ENCODE peak calls at places on chromosomes 7 and 10, in four cellular contexts. H, B, W and Z are unnamed samples.

GRCh38 chr10:129740532-129741279 is 223.4 kb downstream of the EBF3 start:
- DNase-seq in H (peak; percentile 41), B (no peak), W (peak; percentile 16), Z (no peak)

GRCh38 chr7:132123763-132124162 is 452.5 kb downstream of the PLXNA4 start:
- DNase-seq in H (no peak), B (no peak), W (peak; percentile 25), Z (no peak)

GRCh38 chr7:5997210-5997808 is 11.5 kb downstream of the PMS2 start:
- DNase-seq in H (no peak), B (peak; percentile 69), W (peak; percentile 53), Z (peak; percentile 79)

GRCh38 chr10:110871236-110872084 is at the start of gene PDCD4:
- DNase-seq in H (peak; percentile 100), B (peak; percentile 96), W (peak; percentile 99), Z (peak; percentile 97)

GRCh38 chr7:69820479-69821192 is 222.4 kb downstream of the AUTS2 start:
- DNase-seq in H (no peak), B (no peak), W (no peak), Z (no peak)

GRCh38 chr7:77710067-77710466 is 13.8 kb downstream of the RSBN1L start:
- DNase-seq in H (no peak), B (no peak), W (no peak), Z (no peak)

GRCh38 chr7:43296306-43296705 is 183.9 kb downstream of the HECW1 start:
- DNase-seq in H (no peak), B (peak; percentile 53), W (peak; percentile 65), Z (no peak)

GRCh38 chr10:30988831-30989458 is 42.7 kb downstream of the ZNF438 start:
- DNase-seq in H (no peak), B (peak; percentile 57), W (no peak), Z (no peak)

GRCh38 chr7:28083159-28083997 is 97.2 kb downstream of the JAZF1 start:
- DNase-seq in H (no peak), B (peak; percentile 43), W (no peak), Z (peak; percentile 58)

GRCh38 chr10:28214185-28214584 is 88.7 kb downstream of the MPP7 start:
- DNase-seq in H (no peak), B (no peak), W (no peak), Z (no peak)

GRCh38 chr7:131525820-131526219 is 30.6 kb downstream of the PODXL start:
- DNase-seq in H (no peak), B (peak; percentile 39), W (no peak), Z (no peak)

GRCh38 chr7:154928136-154929005 is 74.6 kb downstream of the PAXIP1 start:
- DNase-seq in H (no peak), B (peak; percentile 93), W (peak; percentile 91), Z (peak; percentile 100)

GRCh38 chr10:118041316-118041715 is 5.4 kb downstream of the RAB11FIP2 start:
- DNase-seq in H (no peak), B (peak; percentile 76), W (no peak), Z (no peak)

GRCh38 chr7:37494940-37495339 is 46.3 kb upstream of the ELMO1 start:
- DNase-seq in H (no peak), B (no peak), W (peak; percentile 49), Z (peak; percentile 80)

GRCh38 chr7:69078997-69079769 is 519.1 kb upstream of the AUTS2 start:
- DNase-seq in H (no peak), B (no peak), W (no peak), Z (peak; percentile 90)

GRCh38 chr7:156554488-156554887 is 86.1 kb upstream of the RNF32 start:
- DNase-seq in H (no peak), B (no peak), W (no peak), Z (no peak)

GRCh38 chr10:88226891-88227290 is 356.2 kb downstream of the RNLS start:
- DNase-seq in H (no peak), B (no peak), W (no peak), Z (no peak)

GRCh38 chr10:116211682-116212081 is 61.3 kb downstream of the GFRA1 start:
- DNase-seq in H (no peak), B (peak; percentile 91), W (no peak), Z (no peak)

GRCh38 chr10:6406220-6407033 is 173.6 kb downstream of the PRKCQ start:
- DNase-seq in H (no peak), B (peak; percentile 37), W (no peak), Z (peak; percentile 7)

GRCh38 chr7:3194501-3195141 is 106.4 kb upstream of the SDK1 start:
- DNase-seq in H (peak; percentile 67), B (peak; percentile 89), W (peak; percentile 92), Z (no peak)

GRCh38 chr7:85535974-85536729 is 349.3 kb upstream of the SEMA3D start:
- DNase-seq in H (no peak), B (peak; percentile 33), W (no peak), Z (no peak)

GRCh38 chr7:24227603-24228359 is 56.2 kb upstream of the NPY start:
- DNase-seq in H (no peak), B (no peak), W (peak; percentile 11), Z (no peak)

GRCh38 chr7:7972927-7973594 is 4.5 kb downstream of the GLCCI1 start:
- DNase-seq in H (no peak), B (no peak), W (no peak), Z (no peak)

GRCh38 chr10:79491171-79491835 is 21.0 kb upstream of the EIF5AL1 start:
- DNase-seq in H (no peak), B (no peak), W (peak; percentile 53), Z (peak; percentile 35)

GRCh38 chr7:120738816-120739215 is 119.1 kb downstream of the TSPAN12 start:
- DNase-seq in H (no peak), B (no peak), W (peak; percentile 28), Z (no peak)

GRCh38 chr10:16905304-16905703 is 88.1 kb upstream of the RSU1 start:
- DNase-seq in H (no peak), B (no peak), W (no peak), Z (no peak)

GRCh38 chr10:78770167-78771090 is 298.3 kb upstream of the ZMIZ1 start:
- DNase-seq in H (no peak), B (no peak), W (peak; percentile 57), Z (no peak)

GRCh38 chr10:92419740-92420553 is 129.0 kb downstream of the MARCHF5 start:
- DNase-seq in H (peak; percentile 66), B (peak; percentile 31), W (peak; percentile 67), Z (peak; percentile 21)

GRCh38 chr10:88651131-88651541 is 13.1 kb upstream of the LIPF start:
- DNase-seq in H (no peak), B (peak; percentile 94), W (no peak), Z (peak; percentile 30)

GRCh38 chr10:114719311-114719710 is 61.2 kb upstream of the ABLIM1 start:
- DNase-seq in H (no peak), B (no peak), W (no peak), Z (no peak)

GRCh38 chr7:46791180-46791579 is 790.7 kb downstream of the TNS3 start:
- DNase-seq in H (no peak), B (no peak), W (peak; percentile 20), Z (no peak)

GRCh38 chr7:100567045-100567730 is 6.5 kb downstream of the SAP25 start:
- DNase-seq in H (no peak), B (no peak), W (no peak), Z (no peak)

GRCh38 chr7:138981332-138982203 is at the start of gene KIAA1549:
- DNase-seq in H (peak; percentile 83), B (peak; percentile 64), W (peak; percentile 78), Z (peak; percentile 75)

DNA sequence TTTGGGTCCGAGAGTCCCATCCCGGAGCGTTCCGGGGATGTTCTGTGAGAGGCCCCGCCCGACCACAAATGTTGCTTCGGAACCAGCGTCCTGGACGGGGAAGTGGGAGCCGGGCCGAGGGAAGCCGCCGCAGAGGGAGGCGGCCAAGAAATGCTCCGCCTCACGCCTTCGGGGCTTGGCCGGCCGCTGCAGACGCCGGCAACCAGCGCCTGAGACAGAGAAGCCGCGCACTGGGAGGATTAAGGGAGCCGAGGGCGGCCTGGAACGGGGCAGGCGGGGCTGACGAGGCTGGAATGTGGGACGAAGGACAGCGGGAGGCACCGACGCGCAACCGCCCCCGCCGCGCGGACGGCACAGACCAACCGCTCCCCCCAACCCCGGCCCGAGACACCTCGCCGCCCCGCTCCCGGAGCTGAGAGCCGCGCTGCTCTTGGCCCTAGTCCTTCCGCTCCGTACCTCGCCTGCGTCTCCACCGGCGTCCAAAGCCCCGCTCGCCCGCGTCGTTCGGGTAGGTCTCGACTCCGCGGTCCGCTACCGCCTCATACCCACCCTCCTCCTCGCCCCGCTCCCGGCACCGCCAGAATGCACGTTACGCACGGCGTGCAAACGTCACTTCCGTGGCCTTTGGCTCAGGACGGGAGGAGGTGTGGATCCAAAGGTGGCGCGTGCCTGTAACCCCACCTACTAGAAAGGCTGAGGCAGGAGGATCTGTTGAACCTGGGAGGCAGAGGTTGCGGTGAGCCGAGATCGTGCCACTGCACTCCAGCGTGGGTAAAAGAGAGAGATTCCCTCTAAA is 36.7 kb upstream of the KCTD7 start:
- DNase-seq in H (peak; percentile 90), B (peak; percentile 90), W (peak; percentile 98), Z (peak; percentile 97)
- H2BK5ac ChIP-seq in H (peak overlapping the region; percentile 93), B (peak overlapping the region; percentile 89), W (peak overlapping the region; percentile 52), Z (peak overlapping the region; percentile 80)

DNA sequence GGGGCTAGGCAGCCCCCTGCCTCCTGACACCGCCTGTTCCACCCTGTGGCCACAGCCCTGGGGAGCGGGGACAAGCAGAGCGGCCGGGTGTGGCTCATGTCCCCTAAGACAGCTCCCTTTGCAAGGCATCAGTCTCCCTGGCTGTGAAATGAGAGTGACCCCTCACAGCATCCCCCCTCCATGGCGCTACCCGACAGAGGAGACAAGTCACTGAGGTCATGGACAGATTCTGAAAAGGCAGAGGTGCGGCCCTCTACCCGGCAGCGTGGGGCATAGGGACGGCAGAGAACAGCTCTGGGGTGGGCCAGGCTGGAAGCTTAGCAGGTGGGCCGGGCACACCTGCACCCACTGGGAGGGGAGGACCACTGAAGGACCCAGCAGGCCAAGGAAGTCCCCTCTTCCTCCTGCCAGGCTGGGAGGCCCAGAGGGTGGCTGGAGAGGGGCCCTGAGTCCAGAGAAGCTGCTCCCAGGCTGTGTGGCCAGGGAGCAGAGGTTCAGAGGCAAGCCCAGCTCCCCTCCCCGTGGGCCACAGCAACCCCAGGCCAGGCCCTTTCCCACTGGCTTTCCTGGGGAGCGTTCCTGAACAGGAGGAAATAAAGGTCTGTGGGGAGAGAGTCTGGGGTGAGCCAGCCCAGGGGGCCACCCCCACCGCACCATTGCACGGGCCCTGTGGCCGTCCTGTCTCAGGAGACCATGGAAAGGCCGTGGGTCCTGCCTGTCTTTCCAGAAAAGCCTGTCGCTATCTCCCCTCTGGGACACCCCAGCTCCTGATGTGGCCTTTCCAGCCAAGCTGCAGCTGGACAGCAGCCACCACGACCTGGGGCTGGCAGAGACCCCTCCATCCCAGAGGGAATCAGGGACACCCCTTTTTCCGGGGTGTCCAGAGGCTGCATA is 1.7 kb downstream of the ADAP1 start:
- DNase-seq in H (no peak), B (no peak), W (no peak), Z (no peak)
- H2AK5ac ChIP-seq in H (no peak overlapping the region), B (no peak overlapping the region), W (no peak overlapping the region), Z (no peak overlapping the region)

DNA sequence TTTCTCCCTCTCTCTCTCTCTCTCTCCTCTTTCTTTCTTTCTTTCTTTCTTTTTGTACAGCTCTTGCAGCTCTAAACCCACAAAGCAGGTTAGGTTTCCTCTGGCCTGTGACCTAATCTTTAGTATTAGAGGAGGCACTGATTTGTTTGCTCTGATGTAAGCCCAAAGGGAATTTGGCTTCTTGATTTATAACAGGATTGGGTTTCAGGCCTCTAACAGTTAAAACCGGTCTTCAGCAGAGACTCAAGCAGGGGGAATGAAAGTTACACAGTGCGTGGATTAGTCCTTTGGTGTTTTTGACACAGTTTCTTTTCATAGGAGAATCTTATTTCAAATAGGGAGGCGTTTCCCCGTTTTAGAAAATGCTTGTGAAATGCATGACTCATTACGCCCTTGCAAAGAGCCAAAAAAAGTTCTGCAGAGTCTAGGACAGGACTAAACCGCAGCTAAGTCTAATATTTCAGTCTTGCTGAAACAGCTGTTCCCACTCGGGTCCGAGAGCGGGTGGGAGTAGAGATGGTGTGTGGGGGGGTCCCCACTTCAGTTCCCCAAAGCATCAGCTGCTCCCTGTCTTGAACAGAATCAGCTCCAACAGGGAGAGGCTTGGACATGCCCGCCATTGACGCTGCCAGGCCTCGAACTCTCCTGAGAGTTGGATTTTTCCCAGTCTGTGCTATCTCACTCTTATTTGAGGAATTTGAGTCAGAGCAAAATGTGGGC is 296.5 kb upstream of the PITRM1 start:
- DNase-seq in H (no peak), B (peak; percentile 96), W (peak; percentile 55), Z (peak; percentile 59)
- H3K4me3 ChIP-seq in H (no peak overlapping the region), B (no peak overlapping the region), W (no peak overlapping the region), Z (no peak overlapping the region)

GRCh38 chr7:1151156-1151555 is 8.8 kb downstream of the ZFAND2A start:
- DNase-seq in H (no peak), B (no peak), W (no peak), Z (no peak)
- H2BK5ac ChIP-seq in H (no peak overlapping the region), B (no peak overlapping the region), W (no peak overlapping the region), Z (no peak overlapping the region)